ENCODE peak calls at places on chromosomes 2 and 18, in eight cellular contexts. J is K562; U is CD4-positive, alpha-beta T cell; O is activated CD8-positive, alpha-beta T cell treated with anti-CD3 and anti-CD28 coated beads, Interleukin-2, amount 10 ng/mL, durations not matched to agents 7 days and 5 days; F is lower lobe of right lung; Z is upper lobe of right lung; I is T-helper 17 cell; G is CD8-positive, alpha-beta T cell. A is an unnamed sample.

GRCh38 chr2:170449034-170449433 is 266.1 kb upstream of the SP5 start:
- ATAC-seq in J (no peak), U (no peak), O (no peak), I (no peak), F (no peak), G (no peak), Z (no peak), A (no peak)

GRCh38 chr2:33212151-33212550 is 264.3 kb upstream of the RASGRP3 start:
- ATAC-seq in I (no peak), O (no peak), Z (no peak), G (no peak), F (peak), J (peak), U (no peak), A (peak)

GRCh38 chr2:159226059-159226461 is 60.4 kb downstream of the WDSUB1 start:
- ATAC-seq in F (peak), I (peak), O (peak), Z (peak), J (peak), U (peak), G (peak), A (peak)

GRCh38 chr18:76672627-76673026 is 149.7 kb upstream of the ZNF236 start:
- ATAC-seq in Z (no peak), I (no peak), U (no peak), J (no peak), O (no peak), F (no peak), G (no peak), A (no peak)

GRCh38 chr2:239881561-239882320 is 143.4 kb downstream of the NDUFA10 start:
- ATAC-seq in I (peak), O (no peak), Z (no peak), G (no peak), F (peak), U (no peak), J (no peak), A (peak)

GRCh38 chr2:190867182-190867581 is 13.4 kb upstream of the GLS start:
- ATAC-seq in G (no peak), I (no peak), F (peak), O (no peak), U (no peak), Z (peak), J (no peak), A (no peak)

GRCh38 chr2:171034315-171034714 is 105.3 kb downstream of the GORASP2 start:
- ATAC-seq in I (no peak), Z (no peak), G (no peak), F (no peak), J (no peak), O (no peak), U (no peak), A (peak)

GRCh38 chr2:148046802-148047201 is 25.9 kb downstream of the MBD5 start:
- ATAC-seq in Z (no peak), I (no peak), J (no peak), U (no peak), O (no peak), G (no peak), F (no peak), A (no peak)

GRCh38 chr2:97661927-97662326 is 1.9 kb downstream of the ACTR1B start:
- ATAC-seq in F (no peak), Z (no peak), J (no peak), U (no peak), I (no peak), G (no peak), O (no peak), A (no peak)

GRCh38 chr2:203238329-203238710 is 498 bp upstream of the CYP20A1 start:
- ATAC-seq in O (peak), U (no peak), J (peak), F (no peak), Z (no peak), I (peak), G (no peak), A (no peak)

GRCh38 chr2:107337209-107337898 is 451.4 kb upstream of the ST6GAL2 start:
- ATAC-seq in Z (no peak), J (no peak), F (no peak), I (no peak), O (no peak), U (no peak), G (no peak), A (peak)

GRCh38 chr2:28377984-28378678 is 14.5 kb upstream of the FOSL2 start:
- ATAC-seq in G (peak), J (no peak), F (peak), O (peak), Z (peak), I (no peak), U (no peak), A (peak)

GRCh38 chr2:95231723-95232122 is 24.4 kb downstream of the ZNF892 start:
- ATAC-seq in U (no peak), O (no peak), F (peak), G (no peak), Z (peak), I (no peak), J (peak), A (peak)

GRCh38 chr2:215363039-215363438 is 51.2 kb downstream of the ATIC start:
- ATAC-seq in Z (no peak), F (no peak), G (no peak), O (no peak), I (no peak), J (no peak), U (no peak), A (no peak)

GRCh38 chr2:162731917-162732804 is 106.4 kb downstream of the KCNH7 start:
- ATAC-seq in Z (no peak), F (peak), I (peak), J (no peak), O (peak), U (peak), G (peak), A (no peak)

GRCh38 chr2:42706836-42707235 is 57.1 kb downstream of the OXER1 start:
- ATAC-seq in U (no peak), Z (peak), G (no peak), I (no peak), O (no peak), J (no peak), F (peak), A (no peak)

GRCh38 chr2:194686569-194686968 is 970.5 kb upstream of the SLC39A10 start:
- ATAC-seq in U (no peak), F (no peak), Z (no peak), O (no peak), J (no peak), G (no peak), I (no peak), A (no peak)

GRCh38 chr2:188319845-188320244 is 28.2 kb downstream of the GULP1 start:
- ATAC-seq in U (no peak), F (no peak), O (no peak), I (no peak), Z (no peak), J (peak), G (no peak), A (no peak)

GRCh38 chr2:48529189-48529588 is 765 bp upstream of the STON1 start:
- ATAC-seq in I (no peak), J (peak), F (peak), G (no peak), U (no peak), O (no peak), Z (peak), A (no peak)

GRCh38 chr2:6310186-6310909 is 555.4 kb downstream of the CMPK2 start:
- ATAC-seq in I (no peak), G (no peak), F (no peak), Z (no peak), U (no peak), J (no peak), O (no peak), A (no peak)

GRCh38 chr2:134134313-134134706 is 119.6 kb upstream of the MGAT5 start:
- ATAC-seq in I (no peak), U (no peak), G (no peak), O (no peak), Z (no peak), F (no peak), J (no peak), A (no peak)

GRCh38 chr2:45205985-45206384 is 196.7 kb upstream of the SIX2 start:
- ATAC-seq in O (no peak), I (no peak), J (no peak), U (no peak), Z (no peak), G (no peak), F (no peak), A (no peak)

GRCh38 chr2:162308747-162309503 is 9.6 kb downstream of the IFIH1 start:
- ATAC-seq in G (no peak), F (no peak), I (no peak), O (peak), U (no peak), Z (no peak), J (no peak), A (peak)

GRCh38 chr2:201182650-201183372 is at the start of gene CASP10:
- ATAC-seq in U (peak), O (peak), Z (peak), G (peak), I (peak), J (peak), F (peak), A (peak)

GRCh38 chr2:27973592-27973991 is 83.1 kb downstream of the BABAM2 start:
- ATAC-seq in I (no peak), U (no peak), G (no peak), J (peak), F (no peak), Z (no peak), O (no peak), A (peak)

GRCh38 chr2:230537531-230537976 is 121.6 kb downstream of the SP100 start:
- ATAC-seq in F (no peak), I (no peak), O (no peak), U (no peak), J (no peak), G (no peak), Z (no peak), A (no peak)

GRCh38 chr18:57585421-57585820 is 1.1 kb downstream of the FECH start:
- ATAC-seq in F (no peak), J (peak), G (no peak), U (no peak), Z (no peak), I (no peak), O (no peak), A (no peak)

GRCh38 chr18:23235860-23236259 is 100.6 kb downstream of the CABLES1 start:
- ATAC-seq in J (no peak), Z (no peak), G (no peak), O (no peak), U (no peak), I (no peak), F (no peak), A (no peak)

GRCh38 chr2:229431331-229431954 is 160.4 kb upstream of the PID1 start:
- ATAC-seq in O (no peak), I (no peak), U (no peak), F (no peak), Z (no peak), J (no peak), G (no peak), A (no peak)

GRCh38 chr2:75053484-75054112 is 95.2 kb downstream of the POLE4 start:
- ATAC-seq in Z (peak), G (no peak), I (no peak), O (no peak), J (peak), U (no peak), F (peak), A (peak)

GRCh38 chr2:195613922-195614321 is 43.1 kb upstream of the SLC39A10 start:
- ATAC-seq in F (peak), I (no peak), G (no peak), O (no peak), Z (no peak), U (no peak), J (peak), A (no peak)

GRCh38 chr2:179686718-179687342 is 174.6 kb downstream of the ZNF385B start:
- ATAC-seq in O (no peak), J (no peak), I (no peak), F (peak), G (no peak), U (no peak), Z (no peak), A (no peak)

GRCh38 chr18:57816208-57816999 is 13.3 kb upstream of the ATP8B1 start:
- ATAC-seq in O (no peak), F (no peak), I (no peak), J (peak), G (no peak), Z (no peak), U (no peak), A (peak)

GRCh38 chr2:9637330-9637729 is 6.5 kb upstream of the YWHAQ start:
- ATAC-seq in O (no peak), U (no peak), F (no peak), Z (no peak), G (no peak), J (no peak), I (no peak), A (no peak)

A was measured in esophagus mucosa.